ENCODE peak calls at places on chromosomes 5 and 9, in ten cellular contexts. P is tibial artery, D is left ventricle myocardium inferior, A is breast epithelium, Z is body of pancreas, V is psoas muscle, N is spleen, W is thyroid gland, H is fibroblast of lung, G is Caco-2. F is an unnamed sample. For H3K9me3 and H3K4me1, the result is how much of the 10 kb centered on the place peaks cover.

GRCh38 chr5:99072846-99073245 is 144.0 kb upstream of the CHD1 start:
- DNase-seq in Z (no peak), H (no peak), W (no peak), N (no peak), P (no peak), A (no peak), D (no peak), V (no peak), G (no peak), F (no peak)

GRCh38 chr5:43497311-43498104 is 13.8 kb upstream of the TMEM267 start:
- DNase-seq in H (no peak), G (no peak), A (no peak), V (no peak), D (no peak), W (no peak), N (no peak), Z (no peak), P (no peak), F (no peak)

GRCh38 chr5:172038167-172038566 is 31.7 kb upstream of the FBXW11 start:
- DNase-seq in D (no peak), A (no peak), H (no peak), N (no peak), G (no peak), V (no peak), Z (no peak), P (no peak), W (no peak), F (no peak)

GRCh38 chr5:172048539-172049101 is 42.2 kb upstream of the FBXW11 start:
- DNase-seq in H (peak), W (no peak), N (peak), D (no peak), V (no peak), A (no peak), Z (no peak), G (no peak), P (no peak), F (peak)

GRCh38 chr5:150399158-150400019 is 13.3 kb downstream of the CD74 start:
- DNase-seq in N (no peak), V (no peak), W (no peak), D (no peak), A (no peak), Z (no peak), G (no peak), H (peak), P (no peak), F (no peak)

GRCh38 chr5:90529939-90530677 is 724 bp upstream of the LYSMD3 start:
- DNase-seq in A (peak), Z (peak), N (no peak), P (peak), G (peak), D (peak), H (peak), W (peak), V (peak), F (peak)

GRCh38 chr9:21974542-21975409 is 19.4 kb downstream of the CDKN2A start:
- DNase-seq in H (peak), P (no peak), G (no peak), Z (peak), V (peak), A (no peak), D (no peak), N (peak), W (peak), F (peak)

GRCh38 chr5:149937610-149938009 is 7.0 kb downstream of the PDE6A start:
- DNase-seq in N (no peak), D (no peak), Z (no peak), V (no peak), G (no peak), W (no peak), P (no peak), A (no peak), H (no peak), F (no peak)

GRCh38 chr9:134556531-134557068 is 85.0 kb upstream of the COL5A1 start:
- DNase-seq in W (no peak), G (no peak), N (peak), A (no peak), P (peak), H (no peak), V (peak), D (no peak), Z (no peak), F (peak)

GRCh38 chr9:126147620-126148522 is 178.8 kb upstream of the MVB12B start:
- DNase-seq in Z (no peak), D (no peak), N (peak), G (no peak), V (no peak), P (peak), A (no peak), H (no peak), W (no peak), F (no peak)

GRCh38 chr9:136606687-136607333 is 55.9 kb upstream of the EGFL7 start:
- DNase-seq in P (no peak), A (no peak), G (peak), V (no peak), D (no peak), Z (no peak), H (no peak), N (no peak), W (no peak), F (no peak)

GRCh38 chr9:676780-677458 is 164.6 kb upstream of the DMRT1 start:
- DNase-seq in Z (no peak), H (peak), P (no peak), N (no peak), W (no peak), G (no peak), D (no peak), A (no peak), V (no peak), F (no peak)

GRCh38 chr9:128054090-128054489 is 13.0 kb downstream of the NAIF1 start:
- DNase-seq in N (no peak), W (no peak), P (no peak), A (no peak), Z (no peak), H (no peak), G (no peak), D (no peak), V (no peak), F (no peak)

GRCh38 chr9:136511670-136512592 is 29.1 kb upstream of the SEC16A start:
- DNase-seq in D (peak), W (peak), G (no peak), H (no peak), Z (no peak), A (no peak), V (peak), N (peak), P (no peak), F (no peak)

GRCh38 chr9:99189186-99189585 is 32.6 kb downstream of the ALG2 start:
- DNase-seq in D (no peak), G (no peak), P (no peak), A (no peak), H (no peak), V (no peak), N (no peak), Z (no peak), W (no peak), F (no peak)

GRCh38 chr9:121498150-121498486 is 1.5 kb downstream of the GGTA1 start:
- DNase-seq in A (peak), G (peak), W (peak), D (peak), H (peak), N (no peak), P (peak), Z (peak), V (no peak), F (peak)

GRCh38 chr5:88745093-88745696 is 137.8 kb downstream of the MEF2C start:
- DNase-seq in V (no peak), W (no peak), G (no peak), N (no peak), Z (no peak), P (no peak), H (no peak), D (no peak), A (no peak), F (no peak)

GRCh38 chr5:68873198-68873597 is 220.6 kb upstream of the SLC30A5 start:
- DNase-seq in Z (no peak), A (no peak), P (no peak), H (no peak), D (no peak), G (no peak), V (no peak), W (no peak), N (no peak), F (no peak)

GRCh38 chr9:125099816-125100215 is 43.5 kb downstream of the SCAI start:
- DNase-seq in G (no peak), N (no peak), A (no peak), D (no peak), V (no peak), Z (no peak), W (no peak), H (no peak), P (no peak), F (no peak)

GRCh38 chr9:129073404-129073803 is 7.5 kb upstream of the DOLPP1 start:
- DNase-seq in Z (no peak), D (no peak), P (no peak), N (no peak), H (no peak), W (no peak), G (no peak), A (no peak), V (no peak), F (no peak)

GRCh38 chr9:117073071-117073470 is 341.8 kb downstream of the ASTN2 start:
- DNase-seq in W (no peak), Z (no peak), A (no peak), V (no peak), D (no peak), G (no peak), P (no peak), H (no peak), N (no peak), F (no peak)

GRCh38 chr9:72601595-72601994 is 80.2 kb downstream of the TMC1 start:
- DNase-seq in D (no peak), P (no peak), W (no peak), G (no peak), N (no peak), A (no peak), H (no peak), Z (no peak), V (no peak), F (no peak)
- TF ChIP-seq CTCF in D (no peak), P (no peak), W (no peak), G (no peak), N (no peak), A (no peak), H (no peak), Z (no peak), V (no peak), F (no peak)

GRCh38 chr5:4000960-4001359 is 405.3 kb downstream of the IRX1 start:
- DNase-seq in Z (no peak), D (no peak), A (no peak), H (no peak), W (no peak), V (no peak), G (no peak), N (no peak), P (no peak), F (no peak)

GRCh38 chr5:3996871-3997410 is 401.3 kb downstream of the IRX1 start:
- DNase-seq in G (no peak), D (no peak), H (no peak), Z (no peak), V (no peak), N (no peak), W (no peak), P (no peak), A (no peak), F (no peak)

GRCh38 chr5:3997670-3998069 is 402.0 kb downstream of the IRX1 start:
- DNase-seq in G (no peak), N (no peak), A (no peak), Z (no peak), D (no peak), H (no peak), V (no peak), W (no peak), P (no peak), F (no peak)

GRCh38 chr5:3995954-3996619 is 400.5 kb downstream of the IRX1 start:
- DNase-seq in Z (no peak), A (no peak), W (no peak), P (no peak), D (no peak), H (no peak), G (no peak), N (no peak), V (no peak), F (no peak)

GRCh38 chr5:3999929-4000328 is 404.3 kb downstream of the IRX1 start:
- DNase-seq in V (no peak), N (no peak), D (no peak), P (no peak), G (no peak), A (no peak), W (no peak), Z (no peak), H (no peak), F (no peak)
- H3K9me3 ChIP-seq in V (under half), N (under half), D (under half), P (under half), G (under half), A (under half), W (under half), Z (under half), H (under half), F (under half)

GRCh38 chr5:51395245-51395644 is 12.0 kb downstream of the ISL1 start:
- DNase-seq in N (no peak), Z (no peak), D (no peak), H (no peak), W (no peak), V (no peak), A (no peak), P (no peak), G (no peak), F (no peak)
- H3K4me1 ChIP-seq in N (under half), Z (under half), D (under half), H (under half), W (under half), V (under half), A (under half), P (under half), G (under half), F (under half)

DNA sequence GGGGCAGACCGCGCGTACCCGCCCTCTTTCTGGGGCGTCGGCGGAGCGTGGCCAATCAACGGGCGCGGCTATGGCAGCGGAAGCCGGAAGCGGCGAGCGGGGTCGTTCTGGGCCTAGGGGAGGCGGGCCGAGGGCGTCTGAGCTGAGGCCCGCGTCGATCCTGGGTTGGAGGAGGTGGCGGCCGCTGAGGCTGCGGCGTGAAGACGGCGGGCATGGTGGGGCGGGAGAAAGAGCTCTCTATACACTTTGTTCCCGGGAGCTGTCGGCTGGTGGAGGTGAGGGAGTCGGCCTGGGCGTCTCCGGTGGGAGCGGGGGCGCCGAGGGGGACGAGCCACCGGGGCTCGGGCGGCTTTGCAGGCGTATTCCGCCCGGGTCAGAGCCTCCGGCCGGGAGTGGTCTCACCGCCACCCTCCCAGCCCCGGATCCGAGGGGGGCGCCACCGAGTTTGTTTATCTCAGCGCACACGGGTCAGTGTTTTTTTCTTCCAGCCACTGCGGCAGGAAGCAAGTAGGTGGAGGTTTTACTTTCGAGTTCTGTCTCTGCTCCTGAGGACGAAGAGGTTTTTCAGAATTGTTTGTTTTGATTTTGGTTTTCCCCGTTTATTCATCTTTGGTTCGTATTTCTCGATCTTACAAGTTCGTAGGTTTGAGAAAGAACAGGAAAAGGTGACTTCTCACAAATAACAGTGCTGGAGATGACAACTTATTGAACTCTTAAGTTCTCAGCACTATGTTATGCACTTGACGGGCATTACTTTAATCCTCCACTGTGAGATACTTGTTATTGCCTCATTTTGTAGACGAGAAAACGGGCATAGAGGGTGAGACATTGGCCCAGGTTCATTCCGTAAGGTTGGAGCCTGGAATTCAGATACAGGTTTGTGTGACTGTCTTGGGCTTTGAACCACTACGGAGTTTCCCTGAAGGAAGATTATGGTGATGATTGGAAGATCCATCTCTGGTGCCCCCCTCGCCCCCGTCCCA is at the start of gene MAT2B:
- DNase-seq in H (peak), P (peak), W (peak), D (peak), A (peak), G (peak), V (peak), N (peak), Z (peak), F (peak)
- TF ChIP-seq CTCF in H (peak), P (peak), W (peak), D (peak), A (no peak), G (peak), V (peak), N (peak), Z (peak), F (peak)

GRCh38 chr9:130921923-130922662 is 17.0 kb downstream of the FIBCD1 start:
- DNase-seq in G (no peak), D (no peak), H (no peak), N (no peak), V (no peak), A (no peak), Z (no peak), W (no peak), P (no peak), F (no peak)
- H3K9me3 ChIP-seq in G (under half), D (under half), H (under half), N (under half), V (under half), A (under half), Z (under half), W (under half), P (under half), F (under half)